ENCODE peak calls at places on chromosomes 12 and 14, in ten cellular contexts. D is naive thymus-derived CD8-positive, alpha-beta T cell; N is T-helper 9 cell; C is esophagus squamous epithelium; A is islet precursor cell; X is tibial nerve; E is AG10803; W is anterior cingulate cortex; S is AG20443; H is substantia nigra. R is an unnamed sample.

GRCh38 chr12:89775336-89776005 is 66.8 kb upstream of the ATP2B1 start:
- DNase-seq in D (no peak), N (no peak), C (no peak), A (peak; percentile 80), X (no peak), E (peak; percentile 32), W (no peak), S (no peak), H (no peak), R (no peak)

GRCh38 chr14:49593016-49593415 is 5.7 kb upstream of the LRR1 start:
- DNase-seq in D (no peak), N (no peak), C (no peak), A (no peak), X (no peak), E (no peak), W (no peak), S (no peak), H (no peak), R (no peak)

GRCh38 chr12:54125950-54126695 is 62.7 kb downstream of the SMUG1 start:
- DNase-seq in D (no peak), N (no peak), C (no peak), A (peak; percentile 64), X (peak; percentile 32), E (peak; percentile 52), W (no peak), S (peak; percentile 58), H (no peak), R (no peak)

GRCh38 chr14:65074449-65075155 is 27.7 kb downstream of the MAX start:
- DNase-seq in D (no peak), N (no peak), C (no peak), A (no peak), X (no peak), E (no peak), W (no peak), S (no peak), H (no peak), R (no peak)

GRCh38 chr14:65257405-65257804 is 155.1 kb upstream of the MAX start:
- DNase-seq in D (no peak), N (no peak), C (no peak), A (no peak), X (no peak), E (no peak), W (no peak), S (no peak), H (no peak), R (no peak)

GRCh38 chr12:50275545-50275944 is 7.8 kb downstream of the LIMA1 start:
- DNase-seq in D (no peak), N (no peak), C (no peak), A (no peak), X (peak; percentile 18), E (no peak), W (no peak), S (no peak), H (no peak), R (peak; percentile 77)

GRCh38 chr14:49972199-49972671 is 79.4 kb downstream of the ARF6 start:
- DNase-seq in D (no peak), N (no peak), C (no peak), A (no peak), X (peak; percentile 60), E (peak; percentile 82), W (no peak), S (peak; percentile 41), H (no peak), R (peak; percentile 53)

GRCh38 chr14:102923920-102924486 is 1.5 kb downstream of the AMN start:
- DNase-seq in D (no peak), N (no peak), C (no peak), A (no peak), X (no peak), E (no peak), W (no peak), S (no peak), H (no peak), R (no peak)

GRCh38 chr12:110688446-110689001 is 391 bp downstream of the HVCN1 start:
- DNase-seq in D (no peak), N (no peak), C (no peak), A (no peak), X (no peak), E (no peak), W (no peak), S (peak; percentile 25), H (no peak), R (no peak)

GRCh38 chr14:22339277-22339676 is 249.7 kb downstream of the DAD1 start:
- DNase-seq in D (no peak), N (no peak), C (no peak), A (no peak), X (peak; percentile 88), E (peak; percentile 8), W (no peak), S (no peak), H (no peak), R (peak; percentile 60)

GRCh38 chr12:132170094-132170636 is 25.9 kb downstream of the NOC4L start:
- DNase-seq in D (no peak), N (no peak), C (no peak), A (no peak), X (no peak), E (peak; percentile 87), W (no peak), S (peak; percentile 83), H (no peak), R (no peak)

GRCh38 chr12:97061164-97061563 is 154.1 kb downstream of the NEDD1 start:
- DNase-seq in D (no peak), N (no peak), C (no peak), A (no peak), X (no peak), E (no peak), W (no peak), S (no peak), H (no peak), R (no peak)

GRCh38 chr14:100899841-100900771 is 3.4 kb downstream of the RTL1 start:
- DNase-seq in D (no peak), N (no peak), C (no peak), A (peak; percentile 67), X (peak; percentile 14), E (no peak), W (no peak), S (no peak), H (no peak), R (no peak)

GRCh38 chr12:84636801-84637285 is 275.8 kb downstream of the SLC6A15 start:
- DNase-seq in D (no peak), N (no peak), C (no peak), A (no peak), X (no peak), E (peak; percentile 40), W (no peak), S (peak; percentile 10), H (no peak), R (no peak)

GRCh38 chr12:94987806-94988205 is 15.7 kb downstream of the NDUFA12 start:
- DNase-seq in D (no peak), N (no peak), C (no peak), A (no peak), X (no peak), E (no peak), W (no peak), S (no peak), H (no peak), R (no peak)

GRCh38 chr12:132354211-132354981 is 25.0 kb upstream of the GALNT9 start:
- DNase-seq in D (no peak), N (no peak), C (no peak), A (no peak), X (no peak), E (no peak), W (no peak), S (no peak), H (no peak), R (no peak)

GRCh38 chr12:45284096-45284901 is 68.4 kb downstream of the ANO6 start:
- DNase-seq in D (no peak), N (no peak), C (no peak), A (peak; percentile 92), X (no peak), E (peak; percentile 79), W (no peak), S (peak; percentile 62), H (no peak), R (no peak)

GRCh38 chr12:42779186-42779859 is 189.8 kb upstream of the PRICKLE1 start:
- DNase-seq in D (no peak), N (no peak), C (no peak), A (no peak), X (peak; percentile 28), E (peak; percentile 68), W (no peak), S (peak; percentile 52), H (no peak), R (no peak)

GRCh38 chr12:11162494-11162893 is 8.5 kb upstream of the SMIM10L1 start:
- DNase-seq in D (no peak), N (no peak), C (no peak), A (no peak), X (no peak), E (no peak), W (no peak), S (peak; percentile 9), H (no peak), R (no peak)

GRCh38 chr12:123892180-123892559 is 80.5 kb downstream of the CCDC92 start:
- DNase-seq in D (no peak), N (no peak), C (no peak), A (no peak), X (no peak), E (no peak), W (no peak), S (no peak), H (no peak), R (no peak)

R was measured in heart right ventricle.